ENCODE peak calls at places on chromosomes 7 and 10, in seven cellular contexts. T is GM12878, E is mucosa of descending colon, O is osteoblast, Q is GM23338, C is ovary, S is breast epithelium. K is an unnamed sample.

GRCh38 chr7:130401531-130401930 is 21.2 kb downstream of the CPA1 start:
- DNase-seq in E (no peak), C (no peak), O (no peak), Q (no peak), T (no peak), S (no peak), K (no peak)

GRCh38 chr7:57177856-57178767 is 45.9 kb upstream of the ZNF479 start:
- DNase-seq in T (no peak), E (no peak), C (no peak), Q (no peak), S (no peak), O (no peak), K (no peak)

GRCh38 chr7:8305625-8306388 is 43.8 kb upstream of the ICA1 start:
- DNase-seq in C (no peak), Q (no peak), O (no peak), S (no peak), T (no peak), E (no peak), K (no peak)

GRCh38 chr7:18241543-18242231 is 214.0 kb upstream of the PRPS1L1 start:
- DNase-seq in T (no peak), S (no peak), E (no peak), C (no peak), O (no peak), Q (peak; percentile 60), K (no peak)

GRCh38 chr10:71878327-71879034 is 27.4 kb upstream of the PSAP start:
- DNase-seq in O (no peak), Q (peak; percentile 31), T (no peak), C (no peak), E (no peak), S (no peak), K (no peak)

GRCh38 chr10:33005322-33006282 is 47.6 kb upstream of the ITGB1 start:
- DNase-seq in T (no peak), E (peak; percentile 81), S (peak; percentile 82), Q (peak; percentile 90), C (peak; percentile 63), O (peak; percentile 93), K (peak; percentile 85)

GRCh38 chr10:3976718-3977117 is 191.7 kb upstream of the KLF6 start:
- DNase-seq in S (no peak), E (no peak), O (no peak), C (no peak), T (no peak), Q (no peak), K (no peak)

GRCh38 chr10:91883549-91884542 is 25.4 kb downstream of the FGFBP3 start:
- DNase-seq in C (peak; percentile 42), S (peak; percentile 70), E (no peak), T (no peak), Q (peak; percentile 55), O (peak; percentile 88), K (peak; percentile 40)

GRCh38 chr7:14673202-14673601 is 229.3 kb downstream of the DGKB start:
- DNase-seq in O (no peak), E (no peak), Q (no peak), C (no peak), T (no peak), S (no peak), K (no peak)

GRCh38 chr10:100229819-100230422 is 525 bp upstream of the CHUK start:
- DNase-seq in E (no peak), O (no peak), Q (no peak), S (no peak), T (no peak), C (no peak), K (no peak)
- TF ChIP-seq CTCF in E (no peak), O (no peak), Q (no peak), S (no peak), T (no peak), C (no peak), K (no peak)

GRCh38 chr10:59791602-59792001 is 38.3 kb upstream of the MRLN start:
- DNase-seq in T (no peak), S (no peak), E (no peak), O (no peak), Q (no peak), C (no peak), K (no peak)
- H3K36me3 ChIP-seq in T (peaks cover 6% of the 10 kb centered on the region), S (peaks cover 12% of the 10 kb centered on the region), E (peaks cover 7% of the 10 kb centered on the region), O (peaks cover 36% of the 10 kb centered on the region), Q (peaks cover 17% of the 10 kb centered on the region), C (no peaks in the 10 kb centered on the region), K (peaks cover 2% of the 10 kb centered on the region)

DNA sequence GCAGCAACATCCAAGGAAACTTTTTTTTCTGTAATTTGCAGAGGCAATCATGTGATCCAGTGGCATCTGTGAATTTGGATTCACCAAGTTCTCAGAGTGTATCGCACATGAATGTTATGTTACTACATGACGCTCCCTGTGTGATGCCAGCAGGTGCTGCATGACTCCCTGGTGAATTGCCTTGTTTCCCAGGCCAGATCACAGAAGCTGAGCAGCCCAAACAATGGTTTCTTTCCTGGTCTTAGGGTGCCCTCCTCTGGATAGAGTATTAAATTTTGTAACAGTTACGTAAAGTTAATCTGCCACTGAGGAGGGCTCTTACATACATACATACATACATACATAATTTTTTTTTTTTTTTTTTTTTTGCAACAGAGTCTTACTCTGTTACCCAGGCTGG is 3.6 kb downstream of the ZSCAN21 start:
- DNase-seq in S (peak; percentile 29), C (no peak), Q (peak; percentile 65), O (peak; percentile 93), T (no peak), E (no peak), K (peak; percentile 71)
- TF ChIP-seq CTCF in S (peak; percentile 49), C (no peak), Q (peak; percentile 51), O (peak; percentile 37), T (peak; percentile 46), E (no peak), K (peak; percentile 32)

DNA sequence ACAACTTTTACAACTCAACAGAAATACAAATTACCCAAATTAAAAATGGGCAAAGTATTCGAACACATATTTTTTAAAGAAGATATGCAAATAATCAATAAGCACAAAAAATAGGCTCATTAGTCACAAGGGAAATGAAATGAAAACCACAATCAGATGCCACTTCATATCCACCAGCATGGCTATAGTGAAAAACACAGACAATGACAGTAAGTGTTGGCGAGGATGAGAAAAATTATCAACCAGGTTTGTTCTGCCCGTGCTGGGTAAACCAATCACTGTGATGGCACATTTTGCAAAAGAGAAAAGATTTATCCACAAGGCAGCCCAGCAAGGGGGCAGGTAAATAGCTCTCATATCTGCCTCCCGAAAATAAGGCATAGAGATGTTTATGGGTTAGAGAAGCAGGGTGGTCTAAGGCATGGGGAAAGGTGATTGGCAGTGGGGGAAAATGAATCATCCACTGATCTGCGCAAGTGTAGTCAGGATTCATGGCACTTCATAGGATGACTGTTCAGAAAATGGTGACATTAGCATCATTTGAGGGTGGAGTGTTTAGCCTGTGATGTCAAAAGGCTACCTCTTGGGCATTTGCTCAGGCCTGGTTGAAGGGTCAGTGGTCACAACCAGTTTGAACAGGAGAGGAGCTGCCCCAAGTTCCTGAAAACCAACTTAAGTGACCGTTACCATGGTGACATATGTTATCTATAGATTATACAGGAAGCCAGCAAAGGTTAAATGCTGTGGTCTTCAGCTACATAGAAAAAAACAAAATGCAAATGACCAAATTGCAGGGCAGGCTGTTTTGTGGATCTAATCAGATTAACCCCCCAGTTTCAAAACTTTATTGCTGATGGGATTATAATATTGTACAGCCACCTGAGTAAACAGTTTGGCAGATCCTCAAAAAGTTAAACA is 8.0 kb upstream of the CFAP70 start:
- DNase-seq in O (no peak), Q (no peak), C (no peak), E (no peak), T (no peak), S (no peak), K (no peak)
- H3K36me3 ChIP-seq in O (peaks cover 38% of the 10 kb centered on the region), Q (peaks cover 5% of the 10 kb centered on the region), C (no peaks in the 10 kb centered on the region), E (no peaks in the 10 kb centered on the region), T (no peaks in the 10 kb centered on the region), S (no peaks in the 10 kb centered on the region), K (peaks cover 4% of the 10 kb centered on the region)

GRCh38 chr7:156778201-156778600 is 114.8 kb downstream of the LMBR1 start:
- DNase-seq in Q (no peak), T (no peak), C (no peak), E (no peak), O (no peak), S (no peak), K (no peak)
- TF ChIP-seq CTCF in Q (no peak), T (no peak), C (no peak), E (no peak), O (peak; percentile 27), S (no peak), K (no peak)

DNA sequence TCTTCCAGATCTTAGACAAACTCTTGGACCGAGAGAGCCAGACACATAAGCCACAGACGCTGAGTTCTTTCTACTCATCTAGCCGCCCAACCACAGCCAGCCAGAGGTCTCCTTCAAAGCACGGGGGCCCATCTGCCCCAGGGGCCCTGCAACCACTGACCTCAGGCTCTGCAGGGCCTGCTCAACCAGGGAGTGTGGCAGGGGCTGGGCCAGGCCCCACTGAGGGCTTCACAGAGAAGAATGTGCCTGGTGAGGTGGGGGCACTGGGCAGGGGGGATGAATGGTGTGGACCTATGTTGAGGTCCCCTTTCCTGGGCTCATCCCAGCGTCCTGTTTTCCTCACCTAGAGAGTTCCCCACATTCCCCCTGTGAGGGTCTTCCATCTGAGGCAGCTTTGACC is 11.4 kb downstream of the ZSWIM8 start:
- DNase-seq in E (no peak), T (no peak), S (no peak), O (peak; percentile 57), Q (no peak), C (no peak), K (no peak)
- H3K36me3 ChIP-seq in E (no peaks in the 10 kb centered on the region), T (peaks cover 18% of the 10 kb centered on the region), S (peaks cover 17% of the 10 kb centered on the region), O (peaks cover 84% of the 10 kb centered on the region), Q (no peaks in the 10 kb centered on the region), C (no peaks in the 10 kb centered on the region), K (peaks cover 39% of the 10 kb centered on the region)

GRCh38 chr7:94386416-94386815 is 8.3 kb upstream of the COL1A2 start:
- DNase-seq in C (no peak), Q (no peak), S (no peak), T (no peak), E (no peak), O (no peak), K (no peak)
- TF ChIP-seq CTCF in C (no peak), Q (no peak), S (no peak), T (no peak), E (no peak), O (no peak), K (no peak)

GRCh38 chr7:46133741-46134140 is 212.7 kb upstream of the IGFBP3 start:
- DNase-seq in S (no peak), O (no peak), C (no peak), Q (no peak), E (no peak), T (no peak), K (no peak)
- H3K36me3 ChIP-seq in S (no peaks in the 10 kb centered on the region), O (no peaks in the 10 kb centered on the region), C (no peaks in the 10 kb centered on the region), Q (no peaks in the 10 kb centered on the region), E (no peaks in the 10 kb centered on the region), T (no peaks in the 10 kb centered on the region), K (no peaks in the 10 kb centered on the region)

K was measured in A673.